ENCODE peak calls at places on chromosomes 6 and 20, in six cellular contexts. G is HTR-8/SVneo, M is hepatocyte, A is stromal cell of bone marrow, H is HCEC 1CT, V is mesothelial cell of epicardium. I is an unnamed sample.
A peak's percentile ranks its signal among the peaks of the same experiment; 100 is the strongest.

GRCh38 chr6:26394289-26394688 is 7.8 kb upstream of the BTN3A1 start:
- DNase-seq in G (no peak), M (peak; percentile 42), A (peak; percentile 57), H (peak; percentile 67), V (no peak), I (peak; percentile 77)

GRCh38 chr6:89708316-89708715 is 69.8 kb upstream of the LYRM2 start:
- DNase-seq in G (no peak), M (peak; percentile 16), A (no peak), H (no peak), V (no peak), I (peak; percentile 70)

GRCh38 chr20:11902264-11902663 is 15.4 kb upstream of the BTBD3 start:
- DNase-seq in G (no peak), M (no peak), A (no peak), H (peak; percentile 71), V (no peak), I (no peak)

GRCh38 chr6:100719883-100720682 is 161.0 kb downstream of the ASCC3 start:
- DNase-seq in G (peak; percentile 3), M (peak; percentile 19), A (peak; percentile 12), H (peak; percentile 43), V (no peak), I (peak; percentile 35)

GRCh38 chr20:59515013-59515905 is 89.1 kb upstream of the PHACTR3 start:
- DNase-seq in G (peak; percentile 98), M (peak; percentile 91), A (peak; percentile 23), H (peak; percentile 15), V (peak; percentile 87), I (peak; percentile 58)

GRCh38 chr6:43705996-43706395 is 18.4 kb upstream of the MRPS18A start:
- DNase-seq in G (no peak), M (no peak), A (no peak), H (peak; percentile 9), V (no peak), I (no peak)

GRCh38 chr6:114559419-114559818 is 216.6 kb upstream of the HS3ST5 start:
- DNase-seq in G (no peak), M (no peak), A (no peak), H (no peak), V (no peak), I (no peak)

GRCh38 chr6:30885999-30886896 is 1.9 kb downstream of the DDR1 start:
- DNase-seq in G (peak; percentile 93), M (peak; percentile 90), A (peak; percentile 30), H (peak; percentile 70), V (peak; percentile 61), I (peak; percentile 88)

GRCh38 chr6:26173836-26174144 is 86.6 kb downstream of the HFE start:
- DNase-seq in G (no peak), M (no peak), A (no peak), H (no peak), V (no peak), I (no peak)

GRCh38 chr20:7772376-7772775 is 167.9 kb downstream of the HAO1 start:
- DNase-seq in G (no peak), M (no peak), A (peak; percentile 65), H (no peak), V (no peak), I (no peak)

GRCh38 chr6:6169141-6169540 is 151.3 kb downstream of the F13A1 start:
- DNase-seq in G (no peak), M (no peak), A (no peak), H (no peak), V (no peak), I (no peak)

GRCh38 chr6:163085426-163085825 is 329.1 kb upstream of the QKI start:
- DNase-seq in G (no peak), M (no peak), A (no peak), H (no peak), V (no peak), I (no peak)

GRCh38 chr6:181049-181654 is 111.1 kb upstream of the DUSP22 start:
- DNase-seq in G (no peak), M (no peak), A (no peak), H (no peak), V (no peak), I (no peak)

GRCh38 chr6:818191-818590 is 125.3 kb upstream of the EXOC2 start:
- DNase-seq in G (no peak), M (peak; percentile 36), A (no peak), H (no peak), V (no peak), I (peak; percentile 98)

GRCh38 chr6:5045417-5045816 is 39.7 kb upstream of the PPP1R3G start:
- DNase-seq in G (no peak), M (no peak), A (no peak), H (no peak), V (no peak), I (no peak)

GRCh38 chr20:60634773-60635172 is 617.3 kb upstream of the CDH4 start:
- DNase-seq in G (no peak), M (no peak), A (no peak), H (no peak), V (no peak), I (no peak)

GRCh38 chr20:31406115-31406514 is at the start of gene DEFB121:
- DNase-seq in G (no peak), M (no peak), A (no peak), H (no peak), V (no peak), I (no peak)

GRCh38 chr20:24667689-24668383 is 198.4 kb downstream of the SYNDIG1 start:
- DNase-seq in G (no peak), M (no peak), A (no peak), H (no peak), V (no peak), I (no peak)

GRCh38 chr6:36319436-36319762 is 17.3 kb downstream of the BNIP5 start:
- DNase-seq in G (no peak), M (peak; percentile 44), A (no peak), H (no peak), V (no peak), I (peak; percentile 79)

GRCh38 chr6:39357998-39358686 is 35.6 kb upstream of the KCNK16 start:
- DNase-seq in G (no peak), M (peak; percentile 75), A (no peak), H (no peak), V (peak; percentile 60), I (peak; percentile 27)

GRCh38 chr20:41134362-41135186 is 2.8 kb upstream of the PLCG1 start:
- DNase-seq in G (no peak), M (no peak), A (no peak), H (no peak), V (no peak), I (no peak)

GRCh38 chr6:96704713-96705112 is 132.6 kb downstream of the GPR63 start:
- DNase-seq in G (no peak), M (no peak), A (no peak), H (peak; percentile 17), V (no peak), I (no peak)

GRCh38 chr6:14286144-14286543 is 168.6 kb downstream of the CD83 start:
- DNase-seq in G (peak; percentile 84), M (no peak), A (peak; percentile 93), H (peak; percentile 77), V (no peak), I (no peak)

GRCh38 chr6:144148891-144149290 is 1.4 kb upstream of the STX11 start:
- DNase-seq in G (no peak), M (no peak), A (no peak), H (peak; percentile 39), V (no peak), I (no peak)

GRCh38 chr6:138909975-138910374 is 78.1 kb downstream of the REPS1 start:
- DNase-seq in G (no peak), M (no peak), A (no peak), H (no peak), V (no peak), I (no peak)

GRCh38 chr6:122050226-122050755 is 349.2 kb upstream of the HSF2 start:
- DNase-seq in G (no peak), M (no peak), A (no peak), H (no peak), V (no peak), I (no peak)

GRCh38 chr20:18511566-18511965 is 3.8 kb downstream of the SEC23B start:
- DNase-seq in G (no peak), M (no peak), A (no peak), H (no peak), V (no peak), I (no peak)

GRCh38 chr6:163960128-163960527 is 545.6 kb downstream of the QKI start:
- DNase-seq in G (no peak), M (no peak), A (no peak), H (no peak), V (no peak), I (no peak)

GRCh38 chr6:95431637-95432228 is 145.6 kb upstream of the MANEA start:
- DNase-seq in G (no peak), M (peak; percentile 59), A (peak; percentile 8), H (peak; percentile 14), V (peak; percentile 50), I (peak; percentile 42)

GRCh38 chr6:33744001-33744848 is 2.5 kb downstream of the IP6K3 start:
- DNase-seq in G (peak; percentile 89), M (peak; percentile 82), A (peak; percentile 33), H (peak; percentile 62), V (peak; percentile 84), I (peak; percentile 71)

GRCh38 chr6:73521351-73522254 is 771 bp upstream of the EEF1A1 start:
- DNase-seq in G (peak; percentile 64), M (peak; percentile 84), A (peak; percentile 77), H (peak; percentile 86), V (peak; percentile 81), I (peak; percentile 100)

GRCh38 chr20:64224344-64225165 is 31.0 kb upstream of the PCMTD2 start:
- DNase-seq in G (peak; percentile 99), M (peak; percentile 85), A (peak; percentile 86), H (peak; percentile 95), V (no peak), I (no peak)

GRCh38 chr6:111566222-111566717 is 39.4 kb downstream of the TRAF3IP2 start:
- DNase-seq in G (no peak), M (no peak), A (no peak), H (no peak), V (no peak), I (no peak)